ENCODE peak calls at places on chromosomes 1 and 21, in five cellular contexts. V is H1, M is K562, S is HepG2, C is GM12878. N is an unnamed sample.

GRCh38 chr1:89464008-89464407 is 60.6 kb upstream of the LRRC8B start:
- DNase-seq in V (no peak), M (no peak), S (no peak), C (no peak), N (no peak)

GRCh38 chr1:169466259-169467230 is 19.2 kb downstream of the SLC19A2 start:
- DNase-seq in V (no peak), M (peak; percentile 53), S (peak; percentile 24), C (no peak), N (peak; percentile 27)

GRCh38 chr1:1355376-1355775 is 3.0 kb downstream of the MXRA8 start:
- DNase-seq in V (peak; percentile 74), M (no peak), S (no peak), C (no peak), N (no peak)

GRCh38 chr1:208437416-208437815 is 193.2 kb upstream of the PLXNA2 start:
- DNase-seq in V (no peak), M (no peak), S (no peak), C (no peak), N (no peak)

GRCh38 chr1:3772027-3772714 is 378 bp upstream of the SMIM1 start:
- DNase-seq in V (peak; percentile 94), M (peak; percentile 98), S (peak; percentile 83), C (no peak), N (peak; percentile 65)

GRCh38 chr1:194959795-194960194 is 1648.4 kb downstream of the KCNT2 start:
- DNase-seq in V (no peak), M (no peak), S (no peak), C (no peak), N (no peak)

GRCh38 chr1:234604726-234605492 is 5.1 kb downstream of the IRF2BP2 start:
- DNase-seq in V (no peak), M (peak; percentile 69), S (no peak), C (no peak), N (no peak)

GRCh38 chr1:223844962-223845809 is 561 bp downstream of the TP53BP2 start:
- DNase-seq in V (no peak), M (peak; percentile 69), S (peak; percentile 18), C (no peak), N (no peak)

GRCh38 chr1:34167091-34167788 is 2.2 kb upstream of the CSMD2 start:
- DNase-seq in V (no peak), M (no peak), S (no peak), C (no peak), N (no peak)

GRCh38 chr1:26686795-26687194 is 9.0 kb upstream of the ARID1A start:
- DNase-seq in V (no peak), M (peak; percentile 80), S (no peak), C (no peak), N (no peak)

GRCh38 chr1:45617618-45618017 is 6.2 kb downstream of the CCDC17 start:
- DNase-seq in V (no peak), M (no peak), S (no peak), C (no peak), N (no peak)

GRCh38 chr1:48039088-48040049 is 42.2 kb upstream of the TRABD2B start:
- DNase-seq in V (no peak), M (no peak), S (no peak), C (no peak), N (no peak)

GRCh38 chr1:53606197-53607095 is 132.5 kb downstream of the GLIS1 start:
- DNase-seq in V (peak; percentile 65), M (no peak), S (no peak), C (no peak), N (no peak)

GRCh38 chr1:155078496-155079209 is at the start of gene EFNA3:
- DNase-seq in V (peak; percentile 91), M (peak; percentile 86), S (no peak), C (no peak), N (no peak)

GRCh38 chr1:165109013-165109412 is 247.5 kb downstream of the LMX1A start:
- DNase-seq in V (no peak), M (no peak), S (no peak), C (no peak), N (no peak)

GRCh38 chr1:182279724-182280506 is 111.7 kb downstream of the GLUL start:
- DNase-seq in V (no peak), M (no peak), S (peak; percentile 91), C (no peak), N (no peak)

GRCh38 chr1:47824721-47825120 is 172.5 kb downstream of the TRABD2B start:
- DNase-seq in V (no peak), M (no peak), S (no peak), C (no peak), N (no peak)

GRCh38 chr21:44010429-44010828 is 1.7 kb upstream of the TRAPPC10 start:
- DNase-seq in V (peak; percentile 62), M (peak; percentile 68), S (peak; percentile 69), C (no peak), N (no peak)

GRCh38 chr1:109643385-109644230 is 12.3 kb upstream of the GSTM4 start:
- DNase-seq in V (peak; percentile 99), M (peak; percentile 91), S (peak; percentile 67), C (no peak), N (peak; percentile 60)

GRCh38 chr21:29299046-29299905 is 554 bp downstream of the BACH1 start:
- DNase-seq in V (no peak), M (peak; percentile 78), S (peak; percentile 65), C (no peak), N (no peak)

GRCh38 chr1:147247656-147248238 is 5.3 kb downstream of the CHD1L start:
- DNase-seq in V (no peak), M (peak; percentile 25), S (peak; percentile 60), C (no peak), N (no peak)

GRCh38 chr1:23101891-23102688 is 66.6 kb downstream of the LUZP1 start:
- DNase-seq in V (no peak), M (no peak), S (no peak), C (no peak), N (no peak)

DNA sequence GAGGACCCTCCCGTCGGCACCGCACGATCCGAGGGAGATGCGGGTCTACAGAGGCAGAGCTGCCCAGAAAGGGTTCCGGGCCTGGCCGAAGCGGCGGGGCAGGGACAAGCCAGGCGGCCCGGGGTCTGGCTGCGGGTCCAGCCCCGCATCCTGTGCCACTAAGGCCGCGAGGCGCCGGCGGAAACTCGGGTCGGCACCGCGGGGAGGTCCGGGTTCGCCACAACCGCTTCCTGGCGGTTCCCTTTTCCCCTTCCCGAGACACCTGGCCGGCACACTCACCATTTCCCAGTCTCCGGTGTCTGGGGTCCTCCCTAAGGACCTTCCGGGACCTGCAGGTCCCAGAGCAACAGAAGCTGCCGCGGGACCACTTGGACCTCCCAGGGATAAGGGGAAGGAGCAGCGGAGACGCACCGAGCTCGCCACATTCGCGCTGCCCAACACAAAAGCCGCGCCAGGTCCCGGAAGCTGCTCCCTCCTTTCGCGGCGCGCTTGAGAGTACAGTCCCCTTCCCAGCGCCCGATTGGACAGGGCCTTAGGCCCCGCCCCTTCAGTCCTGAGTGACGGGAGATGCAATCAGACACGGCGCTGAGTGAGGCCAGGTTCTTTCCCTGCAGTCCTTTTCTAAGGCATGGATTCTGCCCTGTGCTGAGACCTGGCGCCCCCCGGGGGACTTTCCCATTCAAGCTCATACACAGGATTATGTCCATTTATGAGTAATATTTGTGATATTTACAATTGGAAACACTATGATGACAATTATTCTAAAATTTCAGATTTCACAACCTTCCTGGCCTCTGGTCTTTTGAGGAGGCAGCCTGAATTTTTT is at the start of gene ZNF670:
- DNase-seq in V (peak; percentile 97), M (peak; percentile 99), S (peak; percentile 88), C (peak; percentile 59), N (peak; percentile 94)
- TF ChIP-seq POLR2A in V (peak; percentile 95), M (peak; percentile 97), S (peak; percentile 83), C (peak; percentile 93), N (peak; percentile 73)

GRCh38 chr1:15357808-15358207 is 51.9 kb upstream of the EFHD2 start:
- DNase-seq in V (no peak), M (no peak), S (no peak), C (no peak), N (no peak)

GRCh38 chr1:15353839-15354579 is 55.7 kb upstream of the EFHD2 start:
- DNase-seq in V (no peak), M (no peak), S (peak; percentile 43), C (no peak), N (peak; percentile 58)

GRCh38 chr1:15355968-15356621 is 53.6 kb upstream of the EFHD2 start:
- DNase-seq in V (no peak), M (no peak), S (peak; percentile 93), C (no peak), N (peak; percentile 92)

GRCh38 chr1:15352122-15352957 is 57.3 kb upstream of the EFHD2 start:
- DNase-seq in V (no peak), M (peak; percentile 43), S (peak; percentile 80), C (no peak), N (peak; percentile 95)

DNA sequence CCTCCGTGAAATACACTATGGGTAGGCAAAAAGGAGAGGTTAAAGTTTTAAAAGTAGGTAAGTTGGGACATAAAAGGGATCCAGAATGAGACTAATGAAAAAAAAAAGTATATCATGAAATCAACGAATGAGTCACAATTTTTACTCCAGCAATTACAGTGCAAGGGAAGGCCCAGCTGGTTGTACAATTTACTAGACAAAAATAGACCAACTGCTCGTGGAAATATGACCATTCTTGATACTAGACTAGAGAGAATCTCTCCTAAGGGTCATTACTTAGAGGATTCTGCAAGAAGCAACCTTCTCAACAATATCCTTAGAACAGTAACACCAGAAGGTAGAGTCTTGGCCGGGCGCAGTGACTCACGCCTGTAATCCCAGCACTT is 55.1 kb upstream of the EFHD2 start:
- DNase-seq in V (no peak), M (no peak), S (no peak), C (no peak), N (peak; percentile 23)
- TF ChIP-seq YY1 in V (no peak), M (no peak), S (no peak), C (no peak), N (no peak)

DNA sequence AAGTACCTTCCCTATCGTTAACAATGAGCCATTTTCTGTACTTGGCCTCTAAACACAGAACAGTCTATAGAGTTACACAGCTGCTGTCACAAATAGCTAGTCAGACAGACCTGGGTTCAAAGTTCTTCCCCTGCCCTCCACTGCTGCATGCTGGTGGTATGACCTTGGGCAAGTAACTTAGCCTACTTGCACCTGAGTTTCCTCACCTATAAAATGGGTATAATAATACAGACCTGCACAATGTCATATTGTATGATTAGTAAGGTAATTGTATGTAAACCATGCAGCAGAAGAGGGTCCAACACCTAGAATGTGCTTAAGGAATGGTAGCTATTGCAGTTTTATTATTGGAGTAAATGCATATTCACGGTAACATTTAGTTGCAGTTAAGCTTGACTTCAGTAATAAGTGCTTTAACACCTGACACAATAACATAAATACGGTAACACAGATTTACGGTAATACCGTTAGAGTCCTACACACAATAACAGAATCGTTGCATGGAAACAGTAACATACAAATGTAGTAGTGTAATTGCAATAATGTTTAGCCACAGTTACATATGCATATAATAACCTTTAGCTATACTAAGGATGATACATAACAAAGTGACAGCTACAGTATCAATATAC is 193.3 kb upstream of the CSF3R start:
- DNase-seq in V (no peak), M (no peak), S (no peak), C (no peak), N (no peak)
- TF ChIP-seq POLR2A in V (no peak), M (no peak), S (no peak), C (no peak), N (no peak)

GRCh38 chr1:38741341-38741740 is 118.2 kb downstream of the RRAGC start:
- DNase-seq in V (no peak), M (peak; percentile 32), S (no peak), C (no peak), N (no peak)

GRCh38 chr1:38738207-38738606 is 121.4 kb downstream of the RRAGC start:
- DNase-seq in V (no peak), M (no peak), S (no peak), C (no peak), N (no peak)

GRCh38 chr1:38736399-38736798 is 123.2 kb downstream of the RRAGC start:
- DNase-seq in V (no peak), M (no peak), S (peak; percentile 29), C (no peak), N (no peak)

GRCh38 chr1:38743184-38743583 is 116.4 kb downstream of the RRAGC start:
- DNase-seq in V (no peak), M (no peak), S (no peak), C (no peak), N (no peak)

GRCh38 chr1:38740543-38740942 is 119.0 kb downstream of the RRAGC start:
- DNase-seq in V (no peak), M (no peak), S (no peak), C (no peak), N (no peak)
- TF ChIP-seq YY1 in V (no peak), M (no peak), S (no peak), C (no peak), N (no peak)